ENCODE peak calls at places on chromosomes 1 and 21, in five cellular contexts. One of them, this sample, is unnamed.

GRCh38 chr1:170162385-170163226 is 16.8 kb downstream of the NTMT2 start:
- DNase-seq in hypothalamus: no peak
- DNase-seq in T-cell: no peak
- DNase-seq in cardiac fibroblast: peak
- DNase-seq in OCI-M1: no peak
- DNase-seq in this sample: no peak

GRCh38 chr1:165228676-165229075 is 127.8 kb downstream of the LMX1A start:
- DNase-seq in hypothalamus: no peak
- DNase-seq in T-cell: no peak
- DNase-seq in cardiac fibroblast: peak
- DNase-seq in OCI-M1: peak
- DNase-seq in this sample: no peak

GRCh38 chr1:79982218-79982617 is 975.7 kb upstream of the ADGRL4 start:
- DNase-seq in hypothalamus: peak
- DNase-seq in T-cell: no peak
- DNase-seq in cardiac fibroblast: peak
- DNase-seq in OCI-M1: peak
- DNase-seq in this sample: no peak

GRCh38 chr1:223304931-223305330 is 59.0 kb downstream of the SUSD4 start:
- DNase-seq in hypothalamus: no peak
- DNase-seq in T-cell: no peak
- DNase-seq in cardiac fibroblast: no peak
- DNase-seq in OCI-M1: no peak
- DNase-seq in this sample: no peak

GRCh38 chr1:37475380-37476086 is 1.2 kb downstream of the ZC3H12A start:
- DNase-seq in hypothalamus: no peak
- DNase-seq in T-cell: no peak
- DNase-seq in cardiac fibroblast: no peak
- DNase-seq in OCI-M1: no peak
- DNase-seq in this sample: no peak

GRCh38 chr21:34514576-34515135 is 2.6 kb upstream of the KCNE1 start:
- DNase-seq in hypothalamus: no peak
- DNase-seq in T-cell: no peak
- DNase-seq in cardiac fibroblast: no peak
- DNase-seq in OCI-M1: no peak
- DNase-seq in this sample: no peak

GRCh38 chr1:61539720-61540462 is 185.1 kb downstream of the TM2D1 start:
- DNase-seq in hypothalamus: no peak
- DNase-seq in T-cell: no peak
- DNase-seq in cardiac fibroblast: peak
- DNase-seq in OCI-M1: no peak
- DNase-seq in this sample: no peak

GRCh38 chr1:2583331-2583791 is 3.2 kb upstream of the PRXL2B start:
- DNase-seq in hypothalamus: no peak
- DNase-seq in T-cell: no peak
- DNase-seq in cardiac fibroblast: no peak
- DNase-seq in OCI-M1: no peak
- DNase-seq in this sample: no peak

GRCh38 chr21:43929217-43929971 is 64.4 kb downstream of the AGPAT3 start:
- DNase-seq in hypothalamus: peak
- DNase-seq in T-cell: no peak
- DNase-seq in cardiac fibroblast: no peak
- DNase-seq in OCI-M1: no peak
- DNase-seq in this sample: peak

GRCh38 chr1:154698320-154699096 is 90.5 kb upstream of the ADAR start:
- DNase-seq in hypothalamus: no peak
- DNase-seq in T-cell: no peak
- DNase-seq in cardiac fibroblast: no peak
- DNase-seq in OCI-M1: no peak
- DNase-seq in this sample: no peak

GRCh38 chr1:1062364-1063163 is 11.5 kb downstream of the RNF223 start:
- DNase-seq in hypothalamus: no peak
- DNase-seq in T-cell: no peak
- DNase-seq in cardiac fibroblast: peak
- DNase-seq in OCI-M1: peak
- DNase-seq in this sample: no peak

GRCh38 chr1:219773775-219774174 is 154.6 kb downstream of the SLC30A10 start:
- DNase-seq in hypothalamus: no peak
- DNase-seq in T-cell: no peak
- DNase-seq in cardiac fibroblast: no peak
- DNase-seq in OCI-M1: peak
- DNase-seq in this sample: no peak

GRCh38 chr1:90768826-90769225 is 51.7 kb upstream of the BARHL2 start:
- DNase-seq in hypothalamus: no peak
- DNase-seq in T-cell: no peak
- DNase-seq in cardiac fibroblast: no peak
- DNase-seq in OCI-M1: no peak
- DNase-seq in this sample: no peak

GRCh38 chr1:175984813-175985212 is 222.3 kb downstream of the COP1 start:
- DNase-seq in hypothalamus: no peak
- DNase-seq in T-cell: no peak
- DNase-seq in cardiac fibroblast: no peak
- DNase-seq in OCI-M1: no peak
- DNase-seq in this sample: no peak

GRCh38 chr1:42983253-42983652 is 24.6 kb upstream of the SLC2A1 start:
- DNase-seq in hypothalamus: no peak
- DNase-seq in T-cell: no peak
- DNase-seq in cardiac fibroblast: no peak
- DNase-seq in OCI-M1: no peak
- DNase-seq in this sample: no peak

GRCh38 chr21:18499761-18500376 is 96.3 kb upstream of the TMPRSS15 start:
- DNase-seq in hypothalamus: peak
- DNase-seq in T-cell: no peak
- DNase-seq in cardiac fibroblast: peak
- DNase-seq in OCI-M1: peak
- DNase-seq in this sample: no peak

GRCh38 chr1:229230136-229230892 is 40.6 kb upstream of the RAB4A start:
- DNase-seq in hypothalamus: no peak
- DNase-seq in T-cell: no peak
- DNase-seq in cardiac fibroblast: no peak
- DNase-seq in OCI-M1: peak
- DNase-seq in this sample: peak

GRCh38 chr1:3501856-3502665 is 47.6 kb downstream of the ARHGEF16 start:
- DNase-seq in hypothalamus: no peak
- DNase-seq in T-cell: peak
- DNase-seq in cardiac fibroblast: peak
- DNase-seq in OCI-M1: peak
- DNase-seq in this sample: no peak

GRCh38 chr1:1858382-1859086 is 32.4 kb downstream of the GNB1 start:
- DNase-seq in hypothalamus: peak
- DNase-seq in T-cell: peak
- DNase-seq in cardiac fibroblast: peak
- DNase-seq in OCI-M1: peak
- DNase-seq in this sample: peak

GRCh38 chr1:245458234-245458633 is 303.4 kb downstream of the KIF26B start:
- DNase-seq in hypothalamus: no peak
- DNase-seq in T-cell: no peak
- DNase-seq in cardiac fibroblast: no peak
- DNase-seq in OCI-M1: no peak
- DNase-seq in this sample: no peak

GRCh38 chr1:55402117-55402516 is 187.0 kb upstream of the USP24 start:
- DNase-seq in hypothalamus: no peak
- DNase-seq in T-cell: no peak
- DNase-seq in cardiac fibroblast: peak
- DNase-seq in OCI-M1: peak
- DNase-seq in this sample: no peak

GRCh38 chr1:206982216-206982615 is 12.0 kb upstream of the FCAMR start:
- DNase-seq in hypothalamus: peak
- DNase-seq in T-cell: peak
- DNase-seq in cardiac fibroblast: peak
- DNase-seq in OCI-M1: peak
- DNase-seq in this sample: peak

GRCh38 chr1:153260473-153260979 is 1.0 kb downstream of the LORICRIN start:
- DNase-seq in hypothalamus: no peak
- DNase-seq in T-cell: no peak
- DNase-seq in cardiac fibroblast: no peak
- DNase-seq in OCI-M1: no peak
- DNase-seq in this sample: no peak

GRCh38 chr1:36838866-36839265 is 195.4 kb downstream of the GRIK3 start:
- DNase-seq in hypothalamus: no peak
- DNase-seq in T-cell: no peak
- DNase-seq in cardiac fibroblast: no peak
- DNase-seq in OCI-M1: no peak
- DNase-seq in this sample: no peak

GRCh38 chr1:83998205-83998598 is 730 bp downstream of the TTLL7 start:
- DNase-seq in hypothalamus: no peak
- DNase-seq in T-cell: no peak
- DNase-seq in cardiac fibroblast: peak
- DNase-seq in OCI-M1: no peak
- DNase-seq in this sample: no peak

GRCh38 chr1:61053712-61054608 is 28.4 kb upstream of the NFIA start:
- DNase-seq in hypothalamus: peak
- DNase-seq in T-cell: no peak
- DNase-seq in cardiac fibroblast: peak
- DNase-seq in OCI-M1: peak
- DNase-seq in this sample: peak

GRCh38 chr21:29888437-29888836 is 51.4 kb downstream of the GRIK1 start:
- DNase-seq in hypothalamus: no peak
- DNase-seq in T-cell: no peak
- DNase-seq in cardiac fibroblast: no peak
- DNase-seq in OCI-M1: no peak
- DNase-seq in this sample: no peak

GRCh38 chr21:43608225-43608624 is 51.1 kb downstream of the HSF2BP start:
- DNase-seq in hypothalamus: no peak
- DNase-seq in T-cell: no peak
- DNase-seq in cardiac fibroblast: peak
- DNase-seq in OCI-M1: peak
- DNase-seq in this sample: no peak

GRCh38 chr1:64082459-64082858 is 121.0 kb upstream of the UBE2U start:
- DNase-seq in hypothalamus: no peak
- DNase-seq in T-cell: no peak
- DNase-seq in cardiac fibroblast: peak
- DNase-seq in OCI-M1: no peak
- DNase-seq in this sample: no peak

GRCh38 chr1:9901148-9902059 is 8.7 kb downstream of the CTNNBIP1 start:
- DNase-seq in hypothalamus: no peak
- DNase-seq in T-cell: no peak
- DNase-seq in cardiac fibroblast: no peak
- DNase-seq in OCI-M1: no peak
- DNase-seq in this sample: no peak